ENCODE peak calls at places on chromosomes 7 and 10, in six cellular contexts. W is H1, F is HCT116, B is GM12878, L is K562, C is HepG2. H is an unnamed sample.

GRCh38 chr7:33806284-33807157 is 98.8 kb upstream of the BMPER start:
- DNase-seq in C (peak), B (no peak), L (no peak), F (no peak), W (no peak), H (no peak)

GRCh38 chr7:10106609-10107008 is 867.1 kb upstream of the PHF14 start:
- DNase-seq in F (no peak), B (no peak), C (no peak), L (no peak), W (no peak), H (no peak)

GRCh38 chr10:90224791-90225566 is 523.6 kb downstream of the KIF20B start:
- DNase-seq in F (no peak), B (no peak), C (no peak), L (no peak), W (no peak), H (no peak)

GRCh38 chr10:102781089-102781920 is 37.6 kb downstream of the WBP1L start:
- DNase-seq in L (no peak), B (no peak), W (no peak), C (no peak), F (no peak), H (no peak)

GRCh38 chr10:48713966-48714618 is 29.4 kb downstream of the WDFY4 start:
- DNase-seq in C (no peak), B (no peak), L (no peak), F (no peak), W (no peak), H (no peak)

GRCh38 chr10:94403034-94403822 is 887 bp downstream of the TBC1D12 start:
- DNase-seq in W (peak), L (peak), B (peak), F (peak), C (peak), H (no peak)

GRCh38 chr7:31958216-31958615 is 112.0 kb downstream of the PDE1C start:
- DNase-seq in W (no peak), L (no peak), C (no peak), F (no peak), B (no peak), H (no peak)

GRCh38 chr7:4682621-4683042 is 537 bp downstream of the FOXK1 start:
- DNase-seq in C (no peak), F (no peak), L (peak), B (no peak), W (peak), H (peak)

GRCh38 chr10:2955064-2955463 is 112.3 kb upstream of the PFKP start:
- DNase-seq in W (no peak), L (no peak), F (no peak), B (no peak), C (no peak), H (no peak)

GRCh38 chr7:112176693-112177415 is 29.3 kb downstream of the DOCK4 start:
- DNase-seq in F (no peak), B (no peak), W (no peak), C (peak), L (no peak), H (no peak)

GRCh38 chr7:116354171-116354545 is 143.8 kb downstream of the TES start:
- DNase-seq in B (no peak), F (no peak), C (no peak), L (no peak), W (no peak), H (no peak)

GRCh38 chr7:108109216-108109908 is 20.8 kb downstream of the LAMB4 start:
- DNase-seq in F (peak), B (no peak), C (peak), L (no peak), W (no peak), H (no peak)

GRCh38 chr10:115525141-115525540 is 432.0 kb downstream of the ATRNL1 start:
- DNase-seq in W (no peak), F (no peak), L (no peak), B (no peak), C (no peak), H (no peak)

GRCh38 chr10:84224411-84225028 is 824 bp downstream of the LRIT2 start:
- DNase-seq in B (no peak), W (peak), F (no peak), C (no peak), L (peak), H (no peak)

GRCh38 chr7:107701191-107701590 is 40.6 kb downstream of the SLC26A4 start:
- DNase-seq in W (no peak), B (no peak), C (no peak), F (no peak), L (no peak), H (no peak)

GRCh38 chr7:131016230-131016629 is 282.2 kb upstream of the KLF14 start:
- DNase-seq in B (no peak), L (no peak), F (no peak), C (peak), W (no peak), H (no peak)

GRCh38 chr7:1675036-1675671 is 5.1 kb downstream of the ELFN1 start:
- DNase-seq in W (peak), C (no peak), L (no peak), F (no peak), B (no peak), H (no peak)

GRCh38 chr7:4017081-4017480 is 665.0 kb upstream of the FOXK1 start:
- DNase-seq in C (no peak), B (no peak), L (no peak), W (no peak), F (no peak), H (no peak)

GRCh38 chr10:88042162-88043100 is 179.0 kb downstream of the PTEN start:
- DNase-seq in F (no peak), L (no peak), C (no peak), W (no peak), B (no peak), H (no peak)

GRCh38 chr10:108544500-108545120 is 1378.7 kb downstream of the XPNPEP1 start:
- DNase-seq in L (no peak), F (no peak), W (peak), C (peak), B (no peak), H (peak)

GRCh38 chr7:68321076-68321639 is 1277.1 kb upstream of the AUTS2 start:
- DNase-seq in F (no peak), W (no peak), C (no peak), B (no peak), L (no peak), H (no peak)

GRCh38 chr10:23892296-23892695 is 316.6 kb upstream of the KIAA1217 start:
- DNase-seq in W (no peak), B (no peak), L (no peak), C (no peak), F (no peak), H (no peak)

GRCh38 chr7:151046603-151047573 is 1.4 kb upstream of the ASIC3 start:
- DNase-seq in L (peak), W (no peak), B (no peak), C (no peak), F (no peak), H (no peak)

GRCh38 chr7:17274551-17275245 is 23.8 kb upstream of the AHR start:
- DNase-seq in B (no peak), C (no peak), W (no peak), L (no peak), F (no peak), H (no peak)

GRCh38 chr7:152735443-152736004 is 24.0 kb upstream of the ACTR3B start:
- DNase-seq in F (no peak), B (no peak), W (no peak), C (no peak), L (no peak), H (no peak)

GRCh38 chr10:67602268-67602950 is 93.6 kb downstream of the CTNNA3 start:
- DNase-seq in C (no peak), F (peak), B (no peak), L (no peak), W (no peak), H (no peak)

GRCh38 chr10:22713853-22714523 is 390 bp downstream of the PIP4K2A start:
- DNase-seq in L (peak), W (peak), C (no peak), B (no peak), F (no peak), H (no peak)
- TF ChIP-seq YY1 in L (no peak), W (no peak), C (no peak), B (peak), F (no peak), H (no peak)

DNA sequence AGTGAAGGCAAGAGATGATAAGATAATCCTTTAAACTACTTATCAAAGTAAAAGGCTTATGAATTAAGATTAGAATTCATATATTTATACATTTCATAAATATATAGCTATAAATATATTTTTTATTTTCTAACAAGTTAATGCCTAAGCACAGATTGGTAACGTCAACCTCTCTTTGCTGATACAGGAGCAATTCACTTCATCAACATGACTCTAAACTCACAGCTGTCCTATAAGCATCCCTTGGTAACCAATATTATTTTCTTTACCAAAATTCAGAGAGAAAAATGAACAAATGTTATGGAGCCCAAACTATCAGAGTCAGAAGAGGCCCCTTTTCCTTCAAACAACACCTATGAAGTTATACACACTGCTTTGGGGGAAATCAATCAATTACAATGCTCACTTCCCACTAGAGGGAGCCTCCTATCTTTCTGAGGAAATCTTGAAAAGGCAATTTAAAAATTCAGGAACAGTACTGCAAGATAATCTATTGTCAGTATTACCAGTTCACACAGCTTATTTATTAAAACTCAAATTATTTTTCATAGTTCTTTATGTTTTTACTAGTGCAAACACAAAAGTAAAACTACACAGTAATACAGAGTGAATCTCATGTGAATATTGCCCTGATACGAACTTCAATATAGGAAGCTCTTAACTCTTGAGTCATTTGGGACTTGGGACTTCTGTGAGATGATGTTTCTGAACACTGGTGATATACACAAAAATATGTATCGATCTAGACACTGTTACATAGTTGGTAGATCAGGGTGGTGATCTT is 51.0 kb upstream of the NOBOX start:
- DNase-seq in C (no peak), B (no peak), L (no peak), F (peak), W (no peak), H (no peak)
- TF ChIP-seq YY1 in C (no peak), B (no peak), L (no peak), F (no peak), W (no peak), H (no peak)

GRCh38 chr7:125061776-125062397 is 132.3 kb upstream of the POT1 start:
- DNase-seq in L (no peak), B (no peak), C (no peak), F (peak), W (no peak), H (no peak)
- TF ChIP-seq YY1 in L (no peak), B (no peak), C (no peak), F (no peak), W (no peak), H (no peak)

DNA sequence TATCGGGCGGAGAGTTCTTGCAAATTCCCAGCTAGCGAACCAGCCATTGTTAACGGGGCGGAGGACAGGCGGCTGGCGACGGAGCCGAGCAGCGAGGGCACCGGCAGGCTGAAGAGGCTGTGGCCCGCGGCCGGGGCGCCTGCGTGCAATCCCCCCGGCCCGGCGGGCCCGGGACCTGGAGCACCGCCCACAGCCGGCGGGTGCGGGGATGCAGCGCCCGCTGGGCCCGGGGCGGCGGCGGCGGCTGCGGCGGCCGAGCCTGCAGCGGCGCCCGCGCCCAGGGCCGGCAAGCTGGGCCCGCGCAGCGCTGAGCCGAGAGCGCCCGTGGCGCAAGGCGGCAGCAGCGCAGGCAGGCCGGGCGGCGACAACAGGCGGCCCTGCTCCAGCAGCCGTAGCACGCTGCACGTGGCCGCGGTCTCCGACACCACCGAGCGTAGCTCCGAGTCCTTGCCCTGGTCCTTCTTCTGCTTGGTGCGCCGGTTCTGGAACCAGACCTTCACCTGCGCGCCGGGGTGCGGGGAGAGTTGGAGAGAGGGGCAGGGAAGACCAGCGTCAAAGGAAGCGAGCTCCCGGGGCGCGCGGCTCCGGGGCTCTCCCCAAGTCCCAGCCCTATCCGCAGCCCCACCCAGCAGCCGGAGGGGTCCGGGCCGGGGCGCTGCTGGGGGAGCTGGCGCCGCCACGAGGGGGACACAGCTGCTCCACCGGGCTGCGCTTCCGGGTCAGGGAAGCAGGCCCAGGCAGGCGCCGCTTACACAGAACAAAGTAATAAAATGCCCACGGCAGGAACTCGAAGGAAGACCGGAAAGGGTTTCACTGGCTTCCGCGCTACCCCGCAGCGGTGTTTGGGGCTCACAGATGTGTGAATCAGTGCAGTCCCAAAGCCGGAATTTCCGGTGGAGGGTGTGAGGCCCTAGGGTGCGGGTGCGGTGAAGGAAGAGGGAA is 3.7 kb downstream of the VAX1 start:
- DNase-seq in F (no peak), W (peak), B (no peak), L (no peak), C (no peak), H (no peak)
- TF ChIP-seq YY1 in F (no peak), W (no peak), B (no peak), L (no peak), C (no peak), H (no peak)

DNA sequence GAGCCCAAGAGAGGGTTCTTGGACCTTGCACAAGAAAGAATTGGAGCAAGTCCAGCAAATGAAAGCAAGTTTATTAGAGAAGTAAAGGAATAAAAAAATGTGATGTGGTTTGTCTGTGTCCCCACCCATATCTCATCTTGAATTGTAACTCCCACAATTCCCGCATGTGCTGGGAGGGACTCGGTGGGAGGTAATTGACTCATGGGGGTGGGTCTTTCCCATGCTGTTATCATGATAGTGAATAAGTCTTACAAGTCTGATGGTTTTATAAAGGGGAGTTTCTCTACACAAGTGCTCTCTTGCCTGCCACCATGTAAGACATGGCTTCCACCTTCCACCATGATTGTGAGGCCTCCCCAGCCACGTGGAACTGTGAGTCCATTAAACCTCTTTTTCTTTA is 39.2 kb upstream of the FZD9 start:
- DNase-seq in C (no peak), L (no peak), F (no peak), B (no peak), W (no peak), H (no peak)
- TF ChIP-seq YY1 in C (no peak), L (peak), F (no peak), B (no peak), W (no peak), H (no peak)

DNA sequence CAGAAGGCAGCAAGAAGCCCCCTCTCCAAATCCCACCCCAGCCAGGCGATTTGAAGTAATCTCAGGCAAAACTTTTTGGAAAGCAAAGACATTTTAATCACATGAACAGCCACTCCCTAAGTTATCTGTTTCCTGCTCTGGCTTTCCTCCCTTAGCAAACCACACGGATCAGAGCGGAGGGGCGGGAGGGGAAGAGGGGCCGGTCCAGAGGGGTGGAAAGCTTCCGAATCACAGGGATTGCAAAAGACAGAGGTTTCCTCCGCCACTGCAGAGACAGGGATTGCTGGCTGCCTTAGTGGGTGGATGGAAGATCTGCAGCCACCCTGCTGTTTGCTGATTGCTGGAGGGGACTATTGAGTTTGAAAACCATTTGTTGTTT is 41.2 kb downstream of the ZCCHC24 start:
- DNase-seq in W (no peak), F (no peak), C (peak), B (no peak), L (no peak), H (no peak)
- TF ChIP-seq YY1 in W (no peak), F (no peak), C (no peak), B (no peak), L (no peak), H (no peak)

DNA sequence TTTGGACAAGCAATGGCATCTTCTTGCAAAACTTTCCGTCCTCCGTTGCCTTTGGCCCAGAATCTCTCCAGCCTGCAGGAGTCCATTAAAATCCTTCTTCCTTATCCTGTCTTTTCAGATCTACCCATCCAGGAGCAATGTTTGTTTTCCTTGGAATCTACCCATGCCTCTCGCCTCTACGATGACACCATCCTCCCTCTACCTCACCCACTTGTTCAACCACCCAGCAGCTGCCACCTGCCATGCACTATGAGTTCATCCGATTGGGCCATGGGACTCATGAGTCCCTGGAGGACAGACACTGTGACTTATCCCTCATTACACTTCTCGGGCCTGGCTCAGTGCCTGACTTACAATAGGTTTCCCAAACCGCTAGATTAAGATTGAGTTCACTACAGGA is 26.8 kb upstream of the MGMT start:
- DNase-seq in L (no peak), W (no peak), F (no peak), C (no peak), B (no peak), H (no peak)
- TF ChIP-seq YY1 in L (no peak), W (no peak), F (no peak), C (no peak), B (no peak), H (no peak)

GRCh38 chr10:986137-986825 is 2.0 kb upstream of the GTPBP4 start:
- DNase-seq in B (no peak), F (no peak), C (no peak), L (no peak), W (no peak), H (no peak)
- TF ChIP-seq YY1 in B (no peak), F (no peak), C (no peak), L (no peak), W (no peak), H (no peak)

GRCh38 chr7:11539853-11540252 is 292.1 kb downstream of the THSD7A start:
- DNase-seq in L (no peak), B (no peak), C (no peak), F (no peak), W (no peak), H (no peak)
- TF ChIP-seq YY1 in L (no peak), B (no peak), C (no peak), F (no peak), W (no peak), H (no peak)